ENCODE peak calls at places on chromosomes 7 and 10, in nine cellular contexts. J is cardiac muscle cell; A is astrocyte; C is mucosa of descending colon; P is CD8-positive, alpha-beta memory T cell; U is DND-41; X is uterus; W is A549; B is pancreas. Y is an unnamed sample.

GRCh38 chr7:33623267-33623666 is 282.1 kb upstream of the BMPER start:
- DNase-seq in U (no peak), W (no peak), B (no peak), X (no peak), C (no peak), J (no peak), P (no peak), A (no peak), Y (no peak)

GRCh38 chr10:22713853-22714523 is 390 bp downstream of the PIP4K2A start:
- DNase-seq in A (no peak), C (peak; percentile 31), J (no peak), W (no peak), U (peak; percentile 65), B (peak; percentile 13), P (peak; percentile 22), X (no peak), Y (peak; percentile 82)

GRCh38 chr10:97123713-97124112 is 62.0 kb downstream of the SLIT1 start:
- DNase-seq in X (no peak), J (no peak), U (no peak), A (no peak), C (peak; percentile 5), P (no peak), W (no peak), B (no peak), Y (peak; percentile 6)

GRCh38 chr10:25492040-25492439 is 317.2 kb downstream of the GPR158 start:
- DNase-seq in X (no peak), P (no peak), W (no peak), C (no peak), U (no peak), B (no peak), A (no peak), J (no peak), Y (no peak)

GRCh38 chr7:538764-539685 is 19.4 kb upstream of the PDGFA start:
- DNase-seq in P (no peak), U (no peak), X (no peak), J (no peak), A (no peak), B (no peak), C (peak; percentile 65), W (no peak), Y (no peak)

GRCh38 chr10:31522820-31523219 is 203.8 kb downstream of the ZEB1 start:
- DNase-seq in J (peak; percentile 4), A (no peak), X (no peak), B (no peak), W (no peak), C (no peak), U (no peak), P (no peak), Y (no peak)

GRCh38 chr10:13536674-13537366 is 8.0 kb upstream of the BEND7 start:
- DNase-seq in J (peak; percentile 86), A (peak; percentile 18), X (peak; percentile 21), C (peak; percentile 68), W (peak; percentile 70), B (peak; percentile 41), P (no peak), U (peak; percentile 61), Y (no peak)

GRCh38 chr7:51060536-51060935 is 256.1 kb downstream of the COBL start:
- DNase-seq in A (no peak), X (no peak), U (no peak), P (no peak), C (no peak), W (peak; percentile 12), J (no peak), B (no peak), Y (no peak)

GRCh38 chr7:111210996-111211395 is 120.1 kb downstream of the LRRN3 start:
- DNase-seq in X (no peak), P (no peak), C (no peak), U (no peak), J (no peak), A (peak; percentile 54), B (no peak), W (no peak), Y (no peak)

GRCh38 chr10:132117146-132117545 is 51.4 kb downstream of the JAKMIP3 start:
- DNase-seq in A (no peak), J (no peak), B (no peak), U (no peak), P (no peak), C (no peak), X (no peak), W (no peak), Y (peak; percentile 70)

GRCh38 chr10:57898231-57898630 is 369.5 kb downstream of the IPMK start:
- DNase-seq in C (peak; percentile 76), U (no peak), A (no peak), J (no peak), P (no peak), W (no peak), B (peak; percentile 15), X (no peak), Y (no peak)

GRCh38 chr10:103715430-103715829 is 139.9 kb downstream of the SH3PXD2A start:
- DNase-seq in W (no peak), C (no peak), U (no peak), A (peak; percentile 90), B (no peak), X (no peak), J (no peak), P (no peak), Y (no peak)

GRCh38 chr10:125785831-125786230 is 10.2 kb upstream of the MMP21 start:
- DNase-seq in J (no peak), A (no peak), X (no peak), U (no peak), W (no peak), B (no peak), P (no peak), C (no peak), Y (no peak)

GRCh38 chr10:79183468-79183865 is 114.7 kb downstream of the ZMIZ1 start:
- DNase-seq in B (no peak), J (no peak), X (no peak), W (no peak), A (no peak), P (no peak), U (no peak), C (no peak), Y (no peak)

GRCh38 chr7:128427289-128427891 is 17.6 kb upstream of the IMPDH1 start:
- DNase-seq in U (peak; percentile 23), W (peak; percentile 76), C (peak; percentile 59), B (no peak), X (no peak), A (peak; percentile 25), P (no peak), J (peak; percentile 65), Y (no peak)

GRCh38 chr10:13372524-13372923 is 24.4 kb upstream of the SEPHS1 start:
- DNase-seq in W (no peak), J (no peak), C (no peak), X (no peak), P (no peak), A (no peak), B (no peak), U (no peak), Y (no peak)

GRCh38 chr10:100729877-100730738 is 15.3 kb upstream of the PAX2 start:
- DNase-seq in J (no peak), W (no peak), P (no peak), A (no peak), B (no peak), U (no peak), X (no peak), C (no peak), Y (peak; percentile 73)
- H3K4me3 ChIP-seq in J (peak overlapping the region; percentile 5), W (peak overlapping the region; percentile 46), P (no peak overlapping the region), A (no peak overlapping the region), B (peak overlapping the region; percentile 28), U (no peak overlapping the region), X (peak overlapping the region; percentile 13), C (no peak overlapping the region), Y (no peak overlapping the region)

GRCh38 chr10:113142601-113143000 is 192.6 kb downstream of the TCF7L2 start:
- DNase-seq in P (no peak), W (no peak), C (no peak), X (no peak), U (no peak), B (no peak), A (no peak), J (no peak), Y (no peak)

GRCh38 chr10:113138937-113139585 is 189.0 kb downstream of the TCF7L2 start:
- DNase-seq in C (no peak), U (no peak), P (no peak), W (no peak), J (peak; percentile 30), A (no peak), X (no peak), B (no peak), Y (no peak)

GRCh38 chr10:113140612-113141011 is 190.6 kb downstream of the TCF7L2 start:
- DNase-seq in X (no peak), A (no peak), C (no peak), J (no peak), P (no peak), B (no peak), W (no peak), U (no peak), Y (no peak)

GRCh38 chr10:113135025-113135424 is 185.0 kb downstream of the TCF7L2 start:
- DNase-seq in C (no peak), W (no peak), J (no peak), X (no peak), U (no peak), P (no peak), B (no peak), A (no peak), Y (no peak)

GRCh38 chr10:113139695-113140094 is 189.6 kb downstream of the TCF7L2 start:
- DNase-seq in C (no peak), B (no peak), U (no peak), A (peak; percentile 15), X (no peak), W (no peak), J (no peak), P (no peak), Y (no peak)
- H3K4me1 ChIP-seq in C (no peaks in the 10 kb centered on the region), B (no peaks in the 10 kb centered on the region), U (no peaks in the 10 kb centered on the region), A (no peaks in the 10 kb centered on the region), X (peaks cover 4% of the 10 kb centered on the region), W (peaks cover 25% of the 10 kb centered on the region), J (peaks cover 10% of the 10 kb centered on the region), P (no peaks in the 10 kb centered on the region), Y (no peaks in the 10 kb centered on the region)

DNA sequence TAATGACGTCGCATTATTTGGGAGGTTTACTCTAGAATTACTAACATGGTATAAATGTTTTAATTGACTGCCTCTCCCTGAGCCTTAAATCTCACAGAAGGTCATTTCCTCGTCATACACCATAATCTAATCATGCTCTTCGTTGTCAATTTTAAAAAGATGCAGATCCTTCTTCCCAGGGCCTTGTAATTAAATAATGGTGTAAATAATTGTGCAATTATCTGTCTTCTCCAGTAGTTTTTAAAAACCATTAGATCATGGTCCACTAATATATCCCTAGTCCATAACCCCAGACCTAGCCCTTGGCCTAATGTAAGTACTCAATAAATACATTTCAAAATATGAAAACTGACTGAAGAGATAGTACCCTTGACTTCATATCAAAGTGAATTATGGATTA is 181.5 kb upstream of the GNAI1 start:
- DNase-seq in X (no peak), W (no peak), C (no peak), U (no peak), P (no peak), J (no peak), A (no peak), B (no peak), Y (no peak)
- H3K9me3 ChIP-seq in X (no peaks in the 10 kb centered on the region), W (no peaks in the 10 kb centered on the region), C (no peaks in the 10 kb centered on the region), U (no peaks in the 10 kb centered on the region), P (no peaks in the 10 kb centered on the region), J (no peaks in the 10 kb centered on the region), A (no peaks in the 10 kb centered on the region), B (no peaks in the 10 kb centered on the region), Y (no peaks in the 10 kb centered on the region)

DNA sequence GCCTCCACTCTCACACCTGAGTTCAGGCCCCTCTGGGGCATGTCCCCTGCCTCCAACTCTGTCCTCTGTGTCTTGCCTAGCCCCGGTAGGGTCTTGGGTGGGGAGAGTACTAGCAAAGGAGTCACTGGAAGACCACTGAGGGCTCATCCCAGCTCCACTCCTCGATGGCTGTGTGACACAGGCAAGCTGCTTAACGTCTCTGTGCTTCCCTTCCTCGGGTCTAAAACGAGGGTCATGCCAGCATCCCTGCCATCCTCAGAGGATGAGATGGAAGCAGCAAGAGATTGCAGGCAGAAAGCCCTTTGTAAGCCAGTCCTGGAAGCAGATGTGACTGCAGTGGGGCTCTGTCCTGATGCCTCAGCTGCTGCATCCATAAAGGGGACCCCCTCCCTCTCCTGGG is 15.2 kb upstream of the C10orf105 start:
- DNase-seq in W (no peak), P (no peak), A (no peak), C (no peak), B (no peak), X (no peak), J (no peak), U (no peak), Y (no peak)
- H3K4me3 ChIP-seq in W (no peak overlapping the region), P (peak overlapping the region; percentile 11), A (no peak overlapping the region), C (no peak overlapping the region), B (no peak overlapping the region), X (no peak overlapping the region), J (no peak overlapping the region), U (no peak overlapping the region), Y (no peak overlapping the region)